ENCODE peak calls at places on chromosome 21, in nine cellular contexts. F is CD4-positive, alpha-beta T cell; E is ascending aorta; U is nephron progenitor cell; N is left ventricle myocardium inferior; K is HL-60; W is AG10803; T is upper lobe of right lung; Q is BE2C. O is an unnamed sample.

GRCh38 chr21:27143476-27143875 is 176.6 kb upstream of the ADAMTS5 start:
- DNase-seq in F (no peak), W (no peak), K (no peak), U (no peak), Q (no peak), N (no peak), E (no peak), T (no peak), O (no peak)

GRCh38 chr21:8992731-8993174 is 1528.6 kb upstream of the TPTE start:
- DNase-seq in Q (peak), U (no peak), W (no peak), F (no peak), K (no peak), T (no peak), N (no peak), E (peak), O (no peak)

GRCh38 chr21:27423906-27424595 is 457.2 kb upstream of the ADAMTS5 start:
- DNase-seq in N (no peak), K (no peak), T (no peak), F (no peak), E (no peak), U (no peak), W (peak), Q (no peak), O (no peak)

GRCh38 chr21:45726438-45726837 is 82.9 kb downstream of the PCBP3 start:
- DNase-seq in Q (peak), U (no peak), F (no peak), T (no peak), N (no peak), K (no peak), E (no peak), W (no peak), O (no peak)

GRCh38 chr21:45482899-45483821 is 59.1 kb downstream of the SLC19A1 start:
- DNase-seq in U (no peak), Q (no peak), E (no peak), K (no peak), T (no peak), F (peak), N (no peak), W (no peak), O (no peak)

GRCh38 chr21:26835027-26835713 is 10.0 kb downstream of the ADAMTS1 start:
- DNase-seq in U (no peak), E (peak), F (no peak), N (no peak), W (peak), T (no peak), K (no peak), Q (no peak), O (no peak)

GRCh38 chr21:41419921-41420862 is 5.8 kb upstream of the MX1 start:
- DNase-seq in F (peak), T (peak), N (peak), U (peak), K (peak), E (peak), Q (peak), W (peak), O (peak)

GRCh38 chr21:31354604-31355443 is 10.8 kb upstream of the TIAM1 start:
- DNase-seq in U (no peak), W (peak), Q (no peak), E (no peak), T (no peak), N (no peak), F (peak), K (no peak), O (no peak)

GRCh38 chr21:41232055-41232454 is 64.1 kb downstream of the BACE2 start:
- DNase-seq in F (no peak), Q (no peak), W (no peak), K (peak), E (no peak), T (no peak), N (no peak), U (no peak), O (no peak)

GRCh38 chr21:27359141-27359540 is 392.3 kb upstream of the ADAMTS5 start:
- DNase-seq in T (no peak), Q (no peak), U (no peak), F (no peak), W (peak), K (no peak), N (no peak), E (no peak), O (no peak)

GRCh38 chr21:27129215-27129614 is 162.3 kb upstream of the ADAMTS5 start:
- DNase-seq in F (no peak), Q (no peak), E (no peak), W (peak), N (no peak), K (no peak), T (no peak), U (no peak), O (no peak)

DNA sequence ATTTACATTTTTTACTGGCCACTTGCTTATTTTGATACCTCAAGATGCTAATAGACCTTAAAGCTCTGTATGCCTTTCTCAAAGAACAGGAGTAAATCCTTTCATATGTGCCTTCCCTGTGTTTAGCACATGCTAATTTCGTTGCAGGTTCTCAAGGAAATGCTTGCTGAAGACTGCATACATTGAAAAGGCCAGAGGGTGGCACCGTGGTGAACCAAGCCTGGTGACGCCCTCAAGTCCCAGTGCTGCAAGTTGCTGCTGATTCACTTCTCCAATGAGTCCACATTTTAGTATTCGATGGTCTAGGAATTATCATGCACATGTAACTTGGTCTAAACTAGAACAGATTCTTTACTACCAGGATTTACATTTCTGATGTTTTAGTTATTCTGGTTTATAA is 94.1 kb downstream of the CLDN17 start:
- DNase-seq in U (peak), F (no peak), N (no peak), T (no peak), K (peak), W (peak), Q (no peak), E (no peak), O (peak)
- TF ChIP-seq CTCF in U (peak), F (no peak), N (peak), T (peak), K (no peak), W (peak), Q (no peak), E (no peak), O (peak)

DNA sequence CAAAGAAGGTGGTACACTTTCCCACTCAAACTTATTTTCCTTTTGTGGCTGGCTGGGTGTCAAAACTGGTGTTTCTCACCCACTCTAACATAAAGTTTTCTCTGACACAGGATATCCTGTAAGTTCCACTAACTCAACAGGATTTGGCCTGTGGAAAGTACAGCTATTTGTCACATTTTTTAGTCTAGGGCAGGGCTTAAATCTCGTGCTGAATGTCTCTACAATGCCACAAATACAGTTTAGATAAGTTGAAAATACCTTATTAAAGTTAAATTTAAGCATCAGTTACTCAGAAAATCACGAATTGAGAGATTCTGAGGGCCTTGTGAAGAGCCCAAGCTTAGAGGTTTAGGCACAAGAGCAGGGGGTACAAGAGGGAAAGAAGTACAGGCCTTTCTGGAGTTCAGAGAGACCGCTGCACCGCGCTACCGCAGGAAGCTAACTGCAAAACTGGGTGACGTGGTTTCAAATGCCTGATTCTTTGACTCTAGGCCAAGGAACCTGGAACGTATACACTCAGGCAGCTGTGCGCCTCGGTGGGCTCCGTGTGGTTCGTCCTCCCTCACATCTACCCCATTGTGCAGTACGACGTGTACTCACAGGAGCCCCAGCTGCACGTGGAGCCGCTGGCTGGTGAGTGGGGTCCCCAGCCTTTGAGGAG is 23.4 kb upstream of the PWP2 start:
- DNase-seq in K (no peak), T (peak), E (peak), U (no peak), N (no peak), F (peak), W (no peak), Q (no peak), O (no peak)
- TF ChIP-seq CTCF in K (no peak), T (no peak), E (no peak), U (no peak), N (no peak), F (no peak), W (no peak), Q (no peak), O (no peak)

GRCh38 chr21:35606578-35606977 is 453.7 kb downstream of the SETD4 start:
- DNase-seq in W (no peak), F (no peak), K (no peak), Q (no peak), E (no peak), N (no peak), U (no peak), T (no peak), O (no peak)

GRCh38 chr21:35607406-35607805 is 452.9 kb downstream of the SETD4 start:
- DNase-seq in Q (no peak), E (no peak), W (no peak), K (no peak), U (no peak), N (no peak), T (no peak), F (no peak), O (no peak)

GRCh38 chr21:35606136-35606535 is 454.2 kb downstream of the SETD4 start:
- DNase-seq in K (no peak), Q (no peak), E (no peak), F (no peak), N (no peak), U (no peak), T (no peak), W (no peak), O (no peak)

GRCh38 chr21:35602811-35603210 is 457.5 kb downstream of the SETD4 start:
- DNase-seq in K (no peak), N (no peak), T (no peak), F (no peak), W (no peak), U (no peak), Q (no peak), E (no peak), O (no peak)

DNA sequence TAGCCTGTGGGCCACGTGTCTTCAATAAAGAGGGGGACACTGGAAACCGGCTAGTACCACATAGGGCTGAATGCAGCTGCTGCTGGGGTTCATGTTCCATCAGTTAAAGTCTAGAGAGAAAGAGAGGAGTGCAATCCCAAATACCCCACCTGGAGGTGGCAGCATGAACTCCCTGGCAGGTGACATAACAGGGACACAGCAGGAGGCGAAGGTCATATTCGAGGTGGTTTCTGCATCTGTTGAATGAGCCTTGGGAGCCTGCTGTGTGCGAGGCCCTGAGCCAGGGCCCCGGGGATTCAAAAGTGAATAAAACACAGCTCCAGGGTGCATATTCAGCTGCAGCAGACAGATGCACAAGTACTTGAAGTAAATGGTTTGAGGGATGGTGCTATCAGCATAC is 456.9 kb downstream of the SETD4 start:
- DNase-seq in U (no peak), K (no peak), Q (no peak), E (no peak), W (no peak), F (no peak), N (no peak), T (no peak), O (no peak)
- TF ChIP-seq CTCF in U (no peak), K (no peak), Q (no peak), E (no peak), W (no peak), F (no peak), N (no peak), T (no peak), O (no peak)

DNA sequence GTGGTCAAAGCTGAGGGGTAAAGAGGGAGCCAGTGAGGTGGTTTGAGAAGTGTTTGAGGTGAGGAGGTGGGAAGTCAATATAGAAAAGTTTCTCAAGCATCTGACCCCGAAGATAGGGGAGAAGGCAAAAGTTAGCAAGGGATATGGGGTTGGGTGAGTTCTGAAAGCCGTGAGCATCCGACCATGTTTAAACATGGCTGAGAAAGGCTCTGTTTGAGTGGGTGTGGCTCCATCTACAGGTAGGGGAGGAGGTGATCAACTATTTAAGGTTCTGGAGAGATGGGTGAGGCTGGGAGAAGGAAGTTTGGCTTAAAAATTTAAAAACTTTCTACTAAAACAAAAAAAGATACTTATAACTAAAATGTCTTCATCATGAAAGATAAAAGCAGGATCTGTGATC is 273.8 kb downstream of the KCNJ6 start:
- DNase-seq in F (peak), Q (no peak), U (no peak), K (no peak), N (no peak), T (no peak), W (no peak), E (no peak), O (peak)
- TF ChIP-seq CTCF in F (peak), Q (peak), U (peak), K (no peak), N (peak), T (peak), W (no peak), E (no peak), O (peak)

DNA sequence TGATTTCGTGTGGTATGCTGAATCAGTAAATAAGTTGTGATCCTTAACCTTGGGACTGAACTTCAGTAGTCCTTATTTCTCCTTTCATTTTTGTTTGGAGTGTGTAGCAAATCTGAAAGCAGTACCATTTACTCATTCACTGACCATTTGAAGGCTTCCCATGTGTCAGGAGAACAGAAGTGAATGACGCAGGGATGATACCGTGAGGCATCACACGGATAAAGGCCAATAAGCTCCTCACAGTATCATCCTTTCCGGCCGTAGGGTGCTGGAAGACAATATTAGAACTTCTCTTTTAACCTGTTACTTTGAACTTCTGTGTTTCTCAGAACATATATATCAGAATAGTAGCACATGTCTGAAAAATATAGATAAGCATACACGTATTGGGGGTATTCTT is 21.3 kb downstream of the BACH1 start:
- DNase-seq in K (no peak), U (no peak), Q (no peak), N (no peak), W (no peak), F (no peak), T (no peak), E (no peak), O (no peak)
- TF ChIP-seq CTCF in K (no peak), U (no peak), Q (no peak), N (no peak), W (no peak), F (no peak), T (no peak), E (no peak), O (no peak)

DNA sequence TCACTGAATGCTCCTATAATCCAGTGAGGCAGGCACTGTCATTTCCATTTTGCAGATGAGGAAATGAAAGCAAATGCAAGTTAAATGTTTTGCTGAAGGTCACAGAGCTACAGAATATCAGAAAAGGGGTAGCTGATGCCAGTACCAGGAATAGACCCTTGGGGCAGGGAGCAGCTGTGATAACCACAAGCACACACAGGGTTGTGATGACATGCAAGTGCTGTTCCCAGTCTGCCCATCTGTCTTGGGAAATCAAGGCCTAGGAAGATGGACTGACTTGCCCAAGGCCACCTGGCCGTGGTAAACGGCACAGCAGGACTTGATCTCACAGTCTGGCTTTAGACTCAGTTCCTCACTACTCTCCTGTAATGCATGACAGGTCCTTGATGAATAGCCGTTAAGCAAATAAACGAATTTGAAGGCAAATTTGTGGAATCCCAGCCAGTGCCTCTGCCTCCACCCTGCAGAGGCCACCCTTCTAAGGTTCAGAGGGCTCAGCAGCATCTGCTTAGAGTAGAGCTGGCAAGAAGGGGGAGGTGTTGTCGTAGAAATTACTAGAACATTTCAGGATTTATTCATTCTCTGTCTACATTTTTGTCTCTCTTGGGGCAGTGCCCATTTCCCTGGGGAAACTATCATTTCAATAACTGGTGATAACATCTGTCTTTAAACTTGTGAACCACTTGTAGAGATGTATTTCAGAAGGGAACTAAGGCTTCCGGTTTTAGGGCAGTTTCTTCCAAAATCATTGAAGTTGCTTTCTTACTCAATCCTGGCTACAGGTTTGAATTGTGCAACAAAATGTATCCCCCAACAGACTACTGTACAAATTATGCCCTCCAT is 53.2 kb upstream of the MRPS6 start:
- DNase-seq in E (no peak), W (peak), N (no peak), F (no peak), K (peak), U (no peak), Q (no peak), T (no peak), O (peak)
- TF ChIP-seq CTCF in E (no peak), W (no peak), N (no peak), F (no peak), K (peak), U (no peak), Q (no peak), T (no peak), O (peak)

GRCh38 chr21:36915701-36916075 is 50.8 kb downstream of the HLCS start:
- DNase-seq in E (no peak), U (no peak), Q (no peak), F (no peak), K (no peak), T (no peak), W (no peak), N (no peak), O (no peak)

GRCh38 chr21:36916718-36917117 is 49.8 kb downstream of the HLCS start:
- DNase-seq in K (no peak), T (no peak), F (no peak), Q (no peak), N (no peak), W (no peak), U (no peak), E (no peak), O (peak)

GRCh38 chr21:36918291-36918690 is 48.2 kb downstream of the HLCS start:
- DNase-seq in W (no peak), Q (no peak), N (no peak), K (no peak), T (no peak), F (no peak), U (no peak), E (no peak), O (no peak)

GRCh38 chr21:36915014-36915700 is 51.3 kb downstream of the HLCS start:
- DNase-seq in U (no peak), Q (no peak), K (no peak), E (no peak), F (no peak), W (no peak), T (no peak), N (no peak), O (no peak)

DNA sequence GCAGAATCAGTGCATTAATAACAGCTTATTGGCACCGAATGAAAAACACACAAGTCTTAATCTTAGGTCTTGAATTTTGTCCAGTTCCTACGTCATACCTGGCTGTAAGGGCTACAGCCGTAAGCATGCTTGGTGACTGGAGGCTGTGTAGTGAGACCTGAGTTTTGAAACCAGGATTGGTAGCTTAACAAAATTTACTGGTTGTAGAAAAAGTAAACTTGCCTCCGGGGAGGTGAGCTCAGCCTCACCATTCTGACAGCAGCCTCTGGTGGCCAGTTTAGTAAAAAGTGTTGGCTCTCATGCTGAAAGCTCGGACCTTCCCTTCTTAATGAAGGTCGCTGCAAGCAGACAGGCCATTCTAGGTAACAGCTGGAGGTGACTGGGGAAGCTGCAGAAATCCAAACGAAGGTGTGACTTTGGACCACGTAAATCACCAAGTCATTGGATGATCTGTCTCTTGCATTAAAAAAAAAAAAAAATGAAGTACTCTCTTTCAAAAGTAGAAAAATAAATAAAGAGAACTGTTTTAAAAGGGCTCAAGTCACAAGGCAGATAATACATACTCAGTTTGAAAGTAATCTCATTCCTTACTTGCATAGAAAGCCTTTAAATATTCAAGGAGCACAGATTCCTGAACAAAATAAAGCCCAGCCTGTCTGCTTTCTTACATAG is 48.8 kb downstream of the HLCS start:
- DNase-seq in F (no peak), T (no peak), E (no peak), W (peak), K (no peak), U (no peak), Q (no peak), N (no peak), O (peak)
- TF ChIP-seq CTCF in F (no peak), T (peak), E (no peak), W (peak), K (peak), U (peak), Q (peak), N (peak), O (peak)

GRCh38 chr21:15729674-15730483 is at the start of gene USP25:
- DNase-seq in Q (peak), E (peak), T (peak), K (peak), N (peak), U (peak), W (peak), F (peak), O (peak)
- TF ChIP-seq CTCF in Q (no peak), E (peak), T (no peak), K (no peak), N (peak), U (no peak), W (no peak), F (no peak), O (no peak)